ENCODE peak calls at places on chromosome 3, in six cellular contexts. U, O, Y, B, V and H are unnamed samples.
A peak's percentile ranks its signal among the peaks of the same experiment; 100 is the strongest.

GRCh38 chr3:71725279-71725991 is at the start of gene EIF4E3:
- DNase-seq in U (peak; percentile 42), V (peak; percentile 83), O (peak; percentile 54), B (no peak), Y (no peak), H (no peak)

GRCh38 chr3:59545369-59545768 is 495.5 kb upstream of the CFAP20DC start:
- DNase-seq in O (no peak), V (no peak), Y (no peak), B (no peak), U (no peak), H (no peak)

GRCh38 chr3:49566312-49566711 is 12.0 kb downstream of the BSN start:
- DNase-seq in U (no peak), B (no peak), O (no peak), Y (no peak), V (peak; percentile 23), H (peak; percentile 3)

GRCh38 chr3:62688050-62688449 is 187.2 kb downstream of the CADPS start:
- DNase-seq in O (no peak), Y (no peak), B (no peak), V (no peak), U (no peak), H (no peak)

GRCh38 chr3:49076116-49076515 is 17.8 kb downstream of the QRICH1 start:
- DNase-seq in Y (no peak), U (no peak), V (no peak), O (no peak), B (no peak), H (no peak)

GRCh38 chr3:146250449-146251382 is at the start of gene PLSCR4:
- DNase-seq in O (peak; percentile 53), U (peak; percentile 82), Y (peak; percentile 65), B (no peak), V (peak; percentile 56), H (peak; percentile 79)

GRCh38 chr3:190840146-190840545 is 22.3 kb downstream of the GMNC start:
- DNase-seq in V (no peak), B (no peak), U (no peak), Y (no peak), O (no peak), H (no peak)

GRCh38 chr3:5221701-5222100 is 34.2 kb downstream of the EDEM1 start:
- DNase-seq in Y (no peak), B (no peak), U (no peak), V (no peak), O (no peak), H (no peak)

GRCh38 chr3:95272791-95273190 is 1209.9 kb downstream of the NSUN3 start:
- DNase-seq in U (no peak), B (no peak), O (no peak), Y (no peak), V (no peak), H (no peak)

GRCh38 chr3:95271330-95271729 is 1208.5 kb downstream of the NSUN3 start:
- DNase-seq in O (no peak), Y (no peak), B (no peak), V (no peak), U (no peak), H (no peak)
- TF ChIP-seq EP300 in O (no peak), Y (no peak), B (no peak), V (no peak), U (no peak), H (no peak)

DNA sequence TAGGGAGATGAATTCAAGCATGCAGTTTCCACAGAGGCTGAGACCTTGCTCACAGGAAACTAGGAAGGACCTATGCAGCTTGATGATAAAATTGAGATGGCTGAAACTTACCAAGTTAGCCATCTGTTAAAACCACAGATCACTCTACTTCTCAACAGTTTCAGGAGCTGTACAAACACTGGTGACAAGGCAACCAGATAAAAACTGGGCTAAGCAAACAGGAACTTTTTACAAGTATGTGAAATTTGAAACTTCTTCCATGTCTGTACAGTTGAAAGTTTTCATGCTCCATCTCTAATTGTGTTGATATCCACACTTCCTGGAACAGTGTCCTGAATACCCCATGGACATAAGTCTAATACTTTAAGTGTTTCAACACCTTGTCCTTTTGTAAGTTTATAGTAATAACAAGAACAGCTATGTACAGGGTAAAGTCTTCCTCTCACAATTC is 78.2 kb downstream of the FAIM start:
- DNase-seq in B (peak; percentile 82), U (no peak), O (no peak), V (no peak), Y (no peak), H (no peak)
- TF ChIP-seq EP300 in B (peak; percentile 56), U (no peak), O (no peak), V (peak; percentile 90), Y (no peak), H (no peak)

DNA sequence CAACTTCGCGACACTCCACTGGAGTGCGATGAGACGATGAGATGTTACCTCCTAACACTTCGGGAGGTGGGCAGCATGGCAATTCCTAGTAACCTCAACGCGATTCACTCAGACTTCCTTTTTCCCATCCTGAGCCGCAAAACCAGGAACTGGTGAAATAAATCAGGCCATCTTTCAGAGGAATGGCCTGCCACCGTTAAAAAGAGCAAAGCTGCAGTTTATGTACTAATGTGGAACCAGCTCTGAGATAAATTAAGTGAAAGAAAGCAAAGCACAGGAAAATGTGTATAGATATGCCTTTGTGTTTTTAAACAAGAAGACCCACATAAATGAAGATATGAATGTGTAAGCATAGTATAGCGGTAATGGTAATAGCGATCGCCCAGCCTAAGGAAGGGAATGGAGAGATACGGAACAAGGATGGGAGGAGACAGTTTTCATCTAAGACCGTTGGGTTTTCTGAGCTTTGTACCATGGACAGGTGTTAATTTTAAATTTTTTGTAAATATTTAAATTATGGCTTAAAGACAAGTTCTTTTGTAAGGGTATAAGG is 30.7 kb upstream of the RPN1 start:
- DNase-seq in V (no peak), B (no peak), Y (no peak), O (no peak), U (no peak), H (no peak)
- TF ChIP-seq EP300 in V (no peak), B (no peak), Y (no peak), O (no peak), U (no peak), H (no peak)

GRCh38 chr3:177290633-177291032 is 93.4 kb upstream of the TBL1XR1 start:
- DNase-seq in B (no peak), Y (no peak), U (no peak), O (no peak), V (no peak), H (no peak)

GRCh38 chr3:177299250-177299649 is 102.0 kb upstream of the TBL1XR1 start:
- DNase-seq in O (no peak), U (no peak), Y (no peak), V (no peak), B (no peak), H (no peak)

GRCh38 chr3:177295116-177295515 is 97.8 kb upstream of the TBL1XR1 start:
- DNase-seq in B (no peak), O (no peak), V (no peak), U (peak; percentile 75), Y (no peak), H (no peak)

GRCh38 chr3:177294221-177294620 is 96.9 kb upstream of the TBL1XR1 start:
- DNase-seq in B (no peak), Y (no peak), V (no peak), O (no peak), U (no peak), H (no peak)
- TF ChIP-seq EP300 in B (no peak), Y (no peak), V (no peak), O (no peak), U (no peak), H (no peak)

GRCh38 chr3:22157848-22158247 is 406.8 kb upstream of the ZNF385D start:
- DNase-seq in O (no peak), U (no peak), V (no peak), Y (no peak), B (no peak), H (no peak)
- TF ChIP-seq EP300 in O (no peak), U (no peak), V (no peak), Y (no peak), B (no peak), H (no peak)

GRCh38 chr3:27080126-27080525 is 289.1 kb downstream of the NEK10 start:
- DNase-seq in V (no peak), U (no peak), B (no peak), Y (no peak), O (no peak), H (no peak)

GRCh38 chr3:27078246-27078913 is 290.8 kb downstream of the NEK10 start:
- DNase-seq in V (no peak), U (no peak), O (no peak), B (no peak), Y (no peak), H (no peak)

GRCh38 chr3:27079427-27080105 is 289.6 kb downstream of the NEK10 start:
- DNase-seq in B (no peak), Y (no peak), V (no peak), U (no peak), O (no peak), H (no peak)

GRCh38 chr3:27073903-27074302 is 295.3 kb downstream of the NEK10 start:
- DNase-seq in U (no peak), O (no peak), V (no peak), B (no peak), Y (no peak), H (no peak)

DNA sequence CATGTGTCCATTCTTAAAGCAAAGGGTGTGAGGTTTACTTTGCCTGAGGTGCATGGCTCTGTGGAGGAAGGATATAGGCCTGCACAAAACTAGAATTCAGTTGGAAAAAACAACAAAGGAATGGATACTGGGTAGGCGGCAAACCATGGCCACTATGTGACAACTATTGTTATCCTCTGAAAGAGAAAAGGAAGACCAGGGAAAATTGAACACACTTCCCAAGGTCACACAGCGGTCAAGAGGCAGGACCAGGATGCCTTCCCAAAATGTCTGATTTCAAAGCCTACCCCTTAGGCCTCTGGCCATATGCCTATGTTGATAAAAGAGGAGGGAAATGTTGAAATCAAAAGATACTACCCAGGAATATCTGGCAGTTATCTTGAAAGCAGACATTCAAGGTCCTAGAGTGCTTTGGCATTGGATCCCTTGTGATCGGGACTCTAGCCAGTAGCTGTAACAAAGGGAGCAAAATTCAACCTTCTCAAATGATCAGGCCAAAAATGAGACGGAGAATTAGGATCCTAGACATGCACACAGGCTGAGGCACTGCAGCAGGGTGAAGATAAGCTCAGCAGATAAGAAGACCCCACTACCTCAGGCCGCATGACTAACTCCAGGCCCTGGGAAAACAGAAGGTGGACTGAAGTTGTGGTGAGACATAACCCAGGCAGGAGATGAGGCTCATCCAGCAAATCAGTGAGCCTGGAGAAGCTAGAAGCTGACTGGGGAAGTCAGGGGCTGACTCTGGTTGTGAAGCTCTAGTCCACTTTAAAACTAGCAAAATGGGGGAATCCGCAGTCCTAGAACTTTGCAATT is 292.2 kb downstream of the NEK10 start:
- DNase-seq in O (no peak), V (no peak), U (no peak), B (no peak), Y (no peak), H (no peak)
- TF ChIP-seq EP300 in O (no peak), V (no peak), U (no peak), B (no peak), Y (no peak), H (no peak)

DNA sequence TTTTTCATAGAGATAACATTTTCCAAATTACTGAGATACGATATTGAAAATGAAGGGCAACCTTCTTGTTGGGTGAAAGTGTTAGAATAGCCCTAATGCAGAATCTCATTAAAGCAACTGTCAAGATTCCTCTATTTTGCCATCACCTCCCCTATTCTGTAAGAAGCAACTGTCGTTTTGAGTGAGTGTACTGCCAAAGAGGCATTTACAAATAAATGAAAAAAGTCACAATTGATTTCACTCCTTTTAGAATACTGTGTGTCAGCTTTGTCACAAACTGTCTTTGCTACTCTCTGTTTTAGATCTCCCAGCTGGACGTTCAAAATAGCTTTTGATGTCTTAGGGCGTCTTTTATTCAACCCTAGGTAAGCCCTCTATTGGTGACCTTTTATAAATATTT is 322.8 kb upstream of the NAALADL2 start:
- DNase-seq in B (no peak), O (no peak), Y (no peak), V (no peak), U (no peak), H (no peak)
- TF ChIP-seq EP300 in B (no peak), O (no peak), Y (no peak), V (no peak), U (no peak), H (no peak)